ENCODE peak calls at places on chromosome 4, in four cellular contexts. Z, S, N and P are unnamed samples.
A peak's percentile ranks its signal among the peaks of the same experiment; 100 is the strongest.

GRCh38 chr4:53608649-53609048 is 17.4 kb upstream of the LNX1 start:
- DNase-seq in Z (no peak), S (no peak), N (no peak), P (no peak)

GRCh38 chr4:78585633-78586032 is 34.1 kb downstream of the ANXA3 start:
- DNase-seq in Z (no peak), S (no peak), N (no peak), P (no peak)

GRCh38 chr4:169815606-169816005 is 57.9 kb upstream of the HPF1 start:
- DNase-seq in Z (no peak), S (no peak), N (peak; percentile 49), P (no peak)

GRCh38 chr4:107825072-107825789 is 499 bp downstream of the SGMS2 start:
- DNase-seq in Z (peak; percentile 80), S (peak; percentile 48), N (peak; percentile 47), P (peak; percentile 81)

GRCh38 chr4:69115851-69116213 is 19.6 kb downstream of the UGT2B7 start:
- DNase-seq in Z (no peak), S (no peak), N (no peak), P (no peak)

GRCh38 chr4:1953335-1953734 is 55.4 kb downstream of the NELFA start:
- DNase-seq in Z (no peak), S (no peak), N (no peak), P (no peak)

GRCh38 chr4:121243476-121243875 is 79.4 kb upstream of the TNIP3 start:
- DNase-seq in Z (no peak), S (no peak), N (no peak), P (no peak)

GRCh38 chr4:129239088-129239487 is 143.1 kb downstream of the C4orf33 start:
- DNase-seq in Z (no peak), S (peak; percentile 57), N (no peak), P (no peak)

GRCh38 chr4:52019941-52020657 is at the start of gene LRRC66:
- DNase-seq in Z (no peak), S (peak; percentile 63), N (peak; percentile 30), P (no peak)

GRCh38 chr4:1512738-1513660 is 106.8 kb upstream of the NKX1-1 start:
- DNase-seq in Z (peak; percentile 80), S (peak; percentile 55), N (peak; percentile 34), P (peak; percentile 77)

GRCh38 chr4:117010695-117011094 is 74.7 kb downstream of the TRAM1L1 start:
- DNase-seq in Z (no peak), S (no peak), N (no peak), P (no peak)

GRCh38 chr4:74228691-74229640 is 71.0 kb downstream of the MTHFD2L start:
- DNase-seq in Z (peak; percentile 70), S (peak; percentile 61), N (peak; percentile 78), P (no peak)

GRCh38 chr4:143354990-143355389 is 18.3 kb downstream of the GAB1 start:
- DNase-seq in Z (no peak), S (no peak), N (no peak), P (no peak)

GRCh38 chr4:158873795-158874359 is 105.1 kb downstream of the FNIP2 start:
- DNase-seq in Z (no peak), S (no peak), N (peak; percentile 2), P (no peak)

GRCh38 chr4:39324446-39324845 is 41.7 kb downstream of the RFC1 start:
- DNase-seq in Z (no peak), S (no peak), N (no peak), P (no peak)

GRCh38 chr4:187663076-187663475 is 332.5 kb upstream of the ZFP42 start:
- DNase-seq in Z (no peak), S (no peak), N (no peak), P (no peak)

GRCh38 chr4:5366421-5366820 is 315.1 kb downstream of the STK32B start:
- DNase-seq in Z (no peak), S (no peak), N (no peak), P (no peak)

GRCh38 chr4:93157984-93158383 is 670.6 kb upstream of the ATOH1 start:
- DNase-seq in Z (no peak), S (no peak), N (no peak), P (no peak)

GRCh38 chr4:48905363-48906015 is 1.1 kb downstream of the OCIAD2 start:
- DNase-seq in Z (no peak), S (peak; percentile 46), N (peak; percentile 56), P (no peak)

GRCh38 chr4:78057600-78058560 is 757 bp downstream of the FRAS1 start:
- DNase-seq in Z (peak; percentile 83), S (peak; percentile 49), N (peak; percentile 39), P (peak; percentile 90)

GRCh38 chr4:145507636-145508035 is 26.0 kb downstream of the SMAD1 start:
- DNase-seq in Z (no peak), S (no peak), N (no peak), P (no peak)

GRCh38 chr4:150402968-150403367 is 179.0 kb upstream of the MAB21L2 start:
- DNase-seq in Z (peak; percentile 92), S (peak; percentile 43), N (peak; percentile 27), P (no peak)

GRCh38 chr4:73780834-73781233 is 40.5 kb downstream of the CXCL8 start:
- DNase-seq in Z (no peak), S (no peak), N (no peak), P (no peak)

GRCh38 chr4:27429260-27429970 is 568.8 kb downstream of the STIM2 start:
- DNase-seq in Z (no peak), S (no peak), N (no peak), P (no peak)

GRCh38 chr4:2786794-2787229 is 6.1 kb upstream of the SH3BP2 start:
- DNase-seq in Z (peak; percentile 70), S (no peak), N (no peak), P (peak; percentile 85)

GRCh38 chr4:182405087-182405486 is 161.9 kb downstream of the TENM3 start:
- DNase-seq in Z (no peak), S (no peak), N (no peak), P (no peak)

GRCh38 chr4:23169598-23170311 is 477.0 kb downstream of the GBA3 start:
- DNase-seq in Z (no peak), S (no peak), N (no peak), P (no peak)

GRCh38 chr4:54547299-54548097 is 110.3 kb upstream of the KIT start:
- DNase-seq in Z (no peak), S (no peak), N (no peak), P (no peak)

GRCh38 chr4:118758293-118758692 is 73.1 kb downstream of the METTL14 start:
- DNase-seq in Z (no peak), S (no peak), N (no peak), P (no peak)

GRCh38 chr4:61520688-61521160 is 320.6 kb downstream of the ADGRL3 start:
- DNase-seq in Z (no peak), S (no peak), N (peak; percentile 60), P (no peak)

GRCh38 chr4:173590697-173591096 is 60.7 kb upstream of the HAND2 start:
- DNase-seq in Z (no peak), S (no peak), N (no peak), P (no peak)

GRCh38 chr4:91746551-91746950 is 557.2 kb upstream of the GRID2 start:
- DNase-seq in Z (no peak), S (no peak), N (no peak), P (no peak)

GRCh38 chr4:46839128-46839527 is 69.9 kb downstream of the COX7B2 start:
- DNase-seq in Z (no peak), S (no peak), N (no peak), P (no peak)

GRCh38 chr4:48490012-48490679 is at the start of gene ZAR1:
- DNase-seq in Z (peak; percentile 64), S (no peak), N (peak; percentile 5), P (no peak)

GRCh38 chr4:125187621-125188176 is 127.1 kb upstream of the FAT4 start:
- DNase-seq in Z (no peak), S (no peak), N (no peak), P (no peak)

GRCh38 chr4:187209921-187210613 is 486.4 kb upstream of the FAT1 start:
- DNase-seq in Z (no peak), S (no peak), N (no peak), P (no peak)

DNA sequence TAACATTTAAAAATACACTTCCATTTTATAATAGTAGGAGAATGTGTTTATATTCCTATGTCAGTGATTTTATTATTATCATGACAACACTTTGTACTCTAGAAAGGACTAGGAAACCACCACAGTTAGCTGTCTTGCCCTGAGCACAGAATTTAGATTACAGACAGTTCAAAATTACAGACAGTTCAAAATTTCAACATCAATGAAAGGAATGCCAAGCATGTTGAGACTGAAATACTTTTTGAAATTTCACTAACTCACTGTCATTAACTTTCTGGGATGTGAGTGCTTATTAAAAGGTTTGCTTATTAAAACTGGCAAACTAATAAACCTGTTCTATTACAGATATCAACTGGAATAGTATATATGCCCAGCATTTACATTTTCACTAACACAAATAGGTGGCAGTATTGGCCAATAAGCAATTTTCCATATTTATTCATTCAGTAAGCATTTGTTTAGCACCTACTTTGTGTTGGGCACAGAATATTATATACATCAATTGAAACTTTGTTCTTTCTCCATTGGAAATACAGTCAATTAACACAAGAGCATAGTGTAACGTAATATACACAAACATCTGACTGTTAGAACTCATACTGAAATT is 179.4 kb downstream of the FBXW7 start:
- DNase-seq in Z (no peak), S (no peak), N (no peak), P (no peak)
- TF ChIP-seq CTCF in Z (no peak), S (no peak), N (no peak), P (peak; percentile 72)

DNA sequence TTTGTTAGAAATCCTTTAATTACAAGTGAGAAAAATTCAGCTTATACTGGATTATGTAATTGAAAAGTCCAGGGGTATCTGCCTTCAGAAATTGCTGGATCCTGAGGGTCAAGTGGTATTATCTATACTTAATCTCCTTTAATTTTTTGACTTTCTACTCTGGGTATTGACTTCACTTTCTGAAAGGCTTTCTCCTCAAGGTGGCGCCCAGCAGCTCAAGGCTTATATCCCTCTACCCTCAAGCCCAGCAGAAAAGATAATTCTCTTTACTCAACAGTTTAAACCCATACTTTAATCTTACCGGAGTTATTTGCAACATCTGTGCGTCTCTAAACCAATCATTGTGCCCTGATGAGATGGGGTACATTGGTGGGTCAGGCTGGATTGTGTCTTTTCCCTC is 129.5 kb downstream of the LARP7 start:
- DNase-seq in Z (no peak), S (no peak), N (peak; percentile 14), P (no peak)
- TF ChIP-seq CTCF in Z (no peak), S (no peak), N (no peak), P (peak; percentile 74)

GRCh38 chr4:123661080-123661737 is 264.6 kb downstream of the SPRY1 start:
- DNase-seq in Z (no peak), S (no peak), N (no peak), P (no peak)

GRCh38 chr4:123662827-123663226 is 266.2 kb downstream of the SPRY1 start:
- DNase-seq in Z (no peak), S (no peak), N (no peak), P (no peak)

GRCh38 chr4:123659262-123659661 is 262.7 kb downstream of the SPRY1 start:
- DNase-seq in Z (no peak), S (no peak), N (no peak), P (no peak)

GRCh38 chr4:123659759-123660158 is 263.2 kb downstream of the SPRY1 start:
- DNase-seq in Z (no peak), S (no peak), N (peak; percentile 8), P (no peak)
- TF ChIP-seq CTCF in Z (no peak), S (peak; percentile 24), N (no peak), P (peak; percentile 72)

GRCh38 chr4:17332483-17332882 is 179.4 kb downstream of the QDPR start:
- DNase-seq in Z (no peak), S (no peak), N (no peak), P (no peak)
- TF ChIP-seq CTCF in Z (no peak), S (no peak), N (no peak), P (peak; percentile 46)

GRCh38 chr4:175884048-175884447 is 72.0 kb upstream of the GPM6A start:
- DNase-seq in Z (no peak), S (no peak), N (no peak), P (no peak)

GRCh38 chr4:175882891-175883290 is 70.8 kb upstream of the GPM6A start:
- DNase-seq in Z (no peak), S (no peak), N (no peak), P (no peak)
- TF ChIP-seq CTCF in Z (no peak), S (no peak), N (no peak), P (no peak)